ENCODE peak calls at places on chromosomes 12 and 14, in four cellular contexts. P, K, X and N are unnamed samples.

GRCh38 chr12:42539696-42540095 is 49.9 kb downstream of the PRICKLE1 start:
- DNase-seq in P (no peak), X (no peak), K (no peak), N (no peak)

GRCh38 chr14:59754256-59754655 is 116.3 kb downstream of the RTN1 start:
- DNase-seq in X (no peak), P (no peak), K (no peak), N (no peak)

GRCh38 chr12:122948605-122949004 is 17.7 kb downstream of the ABCB9 start:
- DNase-seq in P (no peak), X (no peak), K (no peak), N (no peak)

GRCh38 chr12:92289611-92290010 is 144.0 kb upstream of the BTG1 start:
- DNase-seq in X (no peak), P (no peak), K (no peak), N (no peak)

GRCh38 chr14:77872971-77873370 is 73.1 kb downstream of the ADCK1 start:
- DNase-seq in X (no peak), P (no peak), K (no peak), N (no peak)

GRCh38 chr14:56759633-56760032 is 50.6 kb downstream of the OTX2 start:
- DNase-seq in K (no peak), X (no peak), P (no peak), N (no peak)

GRCh38 chr14:56782701-56783100 is 27.6 kb downstream of the OTX2 start:
- DNase-seq in P (no peak), K (no peak), X (no peak), N (no peak)

GRCh38 chr14:67773844-67774377 is 42.5 kb downstream of the ZFYVE26 start:
- DNase-seq in K (no peak), X (no peak), P (no peak), N (no peak)

GRCh38 chr14:100988411-100988900 is 84.9 kb upstream of the RTL1 start:
- DNase-seq in X (no peak), P (no peak), K (no peak), N (no peak)

GRCh38 chr12:122356192-122356635 is 66.3 kb downstream of the CLIP1 start:
- DNase-seq in P (no peak), X (peak), K (no peak), N (no peak)

DNA sequence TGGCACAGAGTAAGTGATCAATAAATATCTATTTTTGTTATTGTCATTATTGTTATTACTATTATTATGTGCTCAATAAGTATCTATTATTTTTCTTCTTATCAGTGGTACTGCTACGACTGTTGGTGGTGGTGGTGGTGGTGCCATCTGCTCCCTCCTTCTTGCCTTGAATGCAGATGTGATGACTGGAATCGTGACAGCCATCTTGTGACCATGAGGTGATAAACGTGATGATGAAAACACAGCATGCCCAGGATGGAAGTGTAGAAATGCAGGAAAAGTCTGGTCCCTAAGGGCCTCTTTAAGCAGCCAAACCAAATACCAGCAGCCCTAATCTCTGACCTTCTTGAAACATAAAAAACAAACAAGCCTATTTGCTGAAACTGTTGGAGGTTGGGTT is 22.4 kb downstream of the SLC6A12 start:
- DNase-seq in P (no peak), K (no peak), X (no peak), N (peak)
- TF ChIP-seq POLR2A in P (no peak), K (no peak), X (no peak), N (no peak)

GRCh38 chr12:104354868-104355570 is 51.5 kb downstream of the EID3 start:
- DNase-seq in X (no peak), P (no peak), K (no peak), N (no peak)

GRCh38 chr12:104354167-104354867 is 50.8 kb downstream of the EID3 start:
- DNase-seq in P (no peak), K (no peak), X (no peak), N (no peak)

GRCh38 chr12:104351023-104351983 is 47.8 kb downstream of the EID3 start:
- DNase-seq in P (no peak), X (no peak), K (no peak), N (no peak)

GRCh38 chr12:104352106-104352713 is 48.7 kb downstream of the EID3 start:
- DNase-seq in X (no peak), K (no peak), P (no peak), N (no peak)

GRCh38 chr12:104353012-104353981 is 49.8 kb downstream of the EID3 start:
- DNase-seq in K (no peak), P (no peak), X (no peak), N (no peak)
- TF ChIP-seq POLR2A in K (no peak), P (no peak), X (no peak), N (no peak)

GRCh38 chr12:40105265-40105514 is 691 bp downstream of the SLC2A13 start:
- DNase-seq in X (no peak), K (no peak), P (peak), N (peak)

GRCh38 chr12:40106202-40106533 is 287 bp upstream of the SLC2A13 start:
- DNase-seq in K (no peak), P (no peak), X (no peak), N (no peak)

GRCh38 chr12:40106655-40107054 is 774 bp upstream of the SLC2A13 start:
- DNase-seq in K (no peak), P (no peak), X (no peak), N (no peak)

GRCh38 chr12:40104461-40105264 is 1.2 kb downstream of the SLC2A13 start:
- DNase-seq in X (peak), P (no peak), K (no peak), N (no peak)

DNA sequence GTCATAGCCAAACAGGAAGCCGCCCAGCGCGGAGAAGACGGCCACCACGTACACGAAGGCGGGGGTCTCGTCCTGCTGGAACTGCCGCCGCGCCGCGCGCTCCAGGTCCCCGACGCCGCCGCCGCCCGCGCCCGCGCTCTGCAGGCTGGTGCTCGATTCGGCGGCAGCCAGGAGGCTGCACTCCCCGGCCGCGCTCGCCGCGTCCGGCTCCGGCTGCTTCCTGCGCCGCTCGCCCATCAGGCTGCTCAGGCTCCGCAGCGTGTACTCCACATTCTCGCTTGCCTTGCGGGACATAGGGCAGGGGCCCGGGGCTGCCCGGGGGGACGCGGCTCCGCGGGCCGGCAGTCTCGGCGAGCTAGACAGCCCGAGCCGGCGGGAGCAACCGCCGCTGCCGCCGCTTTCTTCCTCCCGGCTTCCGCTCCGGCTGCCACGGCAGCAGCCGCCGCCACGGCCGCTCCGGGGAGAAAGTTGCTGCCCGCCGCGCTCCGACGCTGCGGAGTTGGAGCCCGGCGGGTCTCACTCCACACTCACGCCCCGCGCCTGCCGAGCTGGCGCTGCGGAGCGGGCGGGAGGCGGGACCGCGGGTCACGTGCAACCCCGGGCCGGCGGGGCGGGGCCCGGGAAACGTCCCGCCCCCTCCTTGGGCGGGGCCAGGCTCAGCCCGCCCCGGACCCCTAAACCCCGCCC is at the start of gene SLC2A13:
- DNase-seq in P (peak), X (peak), K (peak), N (peak)
- TF ChIP-seq POLR2A in P (peak), X (no peak), K (no peak), N (peak)

GRCh38 chr14:72893636-72894322 is at the start of gene DPF3:
- DNase-seq in X (peak), K (peak), P (peak), N (peak)
- TF ChIP-seq POLR2A in X (no peak), K (no peak), P (peak), N (no peak)

DNA sequence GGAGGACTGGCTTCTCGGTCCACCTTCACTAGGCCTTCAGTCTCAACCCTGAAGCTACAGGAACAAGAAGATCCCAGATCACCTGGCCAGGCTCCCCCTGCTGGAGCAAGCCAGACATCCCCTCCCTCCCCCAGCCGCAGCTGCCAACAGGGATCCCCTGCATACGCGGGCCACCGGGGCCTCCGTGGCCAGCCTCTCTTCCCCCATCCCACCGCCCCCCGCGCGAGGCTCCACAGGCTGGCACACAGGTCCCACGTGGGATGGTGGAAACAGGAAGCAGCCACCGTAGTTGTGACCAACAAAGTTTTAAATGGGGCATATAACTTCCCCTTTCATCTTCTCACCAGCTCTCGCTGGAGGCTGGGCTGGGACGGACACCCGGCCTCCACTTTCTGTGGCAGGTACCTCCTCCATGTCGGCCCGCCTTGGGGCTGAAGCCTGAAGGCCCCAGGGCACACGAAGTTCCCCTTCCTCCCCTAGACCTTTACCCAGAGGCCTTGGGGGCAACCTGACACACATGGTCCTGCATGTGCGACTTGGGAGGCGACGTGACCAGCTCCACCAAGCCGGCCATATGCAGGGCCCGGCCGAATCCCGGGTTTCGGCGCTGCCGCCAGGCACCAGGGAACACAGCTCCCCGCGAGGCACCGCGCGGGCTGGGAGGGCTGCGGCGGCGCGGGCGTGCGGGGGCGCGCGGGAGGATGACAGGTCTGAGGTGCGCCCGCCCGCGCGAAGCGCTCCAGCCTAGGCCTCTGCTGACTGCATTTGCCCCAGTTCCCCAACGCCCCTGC is 44.4 kb upstream of the PNMA1 start:
- DNase-seq in P (peak), X (peak), K (peak), N (peak)
- TF ChIP-seq POLR2A in P (peak), X (peak), K (no peak), N (no peak)

GRCh38 chr12:57771873-57772428 is at the start of gene METTL1:
- DNase-seq in K (peak), X (peak), P (peak), N (peak)
- TF ChIP-seq POLR2A in K (no peak), X (peak), P (peak), N (no peak)

DNA sequence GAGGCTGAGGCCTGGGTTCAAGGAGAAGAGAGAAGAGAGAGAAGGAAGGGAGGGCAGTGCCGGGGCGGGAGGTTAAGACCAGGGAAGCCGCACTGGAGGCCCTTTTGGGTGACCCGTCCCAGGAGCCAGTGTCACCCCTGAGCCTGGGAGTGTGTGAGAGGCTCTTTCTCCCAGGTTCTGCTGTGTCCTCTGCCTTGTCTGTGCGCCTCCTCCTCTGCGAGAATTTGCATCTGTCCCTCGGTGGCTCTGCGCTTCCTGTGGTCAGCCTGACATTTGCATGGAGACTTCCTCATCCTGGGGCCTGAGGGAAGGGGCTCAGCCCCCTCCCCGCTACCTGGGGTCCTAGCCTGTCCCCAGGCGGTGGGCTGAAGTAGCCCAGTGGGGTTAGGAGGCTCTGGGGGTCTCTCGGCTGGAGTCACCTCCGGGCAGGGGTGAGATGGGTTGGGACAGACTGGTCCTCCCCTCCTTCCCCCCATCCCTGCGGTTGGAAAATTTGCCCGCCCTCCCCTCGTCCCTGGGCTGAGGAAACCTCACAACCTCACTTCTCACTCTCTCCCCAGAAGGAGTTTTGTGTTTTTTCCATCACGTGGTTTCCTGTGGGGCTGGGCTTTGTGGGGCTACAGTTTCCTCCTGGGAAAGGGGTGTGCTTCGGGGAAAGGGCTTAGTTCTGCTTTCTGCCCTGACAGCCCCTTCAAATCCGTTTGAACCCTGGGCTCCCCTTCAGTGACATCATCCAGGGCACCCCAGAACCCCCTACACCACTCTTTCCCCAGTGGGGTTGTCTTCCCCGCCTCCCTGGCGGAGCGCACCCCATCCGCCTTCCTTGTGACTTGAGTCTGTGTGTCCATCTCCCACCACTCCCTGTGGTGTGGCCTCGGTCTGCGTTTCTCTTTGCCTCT is 2.5 kb downstream of the PTPN6 start:
- DNase-seq in K (peak), P (peak), X (no peak), N (peak)
- TF ChIP-seq POLR2A in K (no peak), P (peak), X (peak), N (peak)